ENCODE peak calls at places on chromosomes 1 and 21, in six cellular contexts. Z is effector memory CD4-positive, alpha-beta T cell; O is cardiac fibroblast; R is NB4; D is body of pancreas; J is GM06990. G is an unnamed sample.

GRCh38 chr21:36571556-36571955 is 91.6 kb upstream of the CLDN14 start:
- DNase-seq in Z (no peak), O (no peak), R (no peak), D (no peak), J (no peak), G (no peak)

GRCh38 chr1:19644422-19644760 is 280 bp downstream of the NBL1 start:
- DNase-seq in Z (no peak), O (no peak), R (no peak), D (no peak), J (no peak), G (no peak)

GRCh38 chr1:203592156-203592555 is 34.5 kb upstream of the ATP2B4 start:
- DNase-seq in Z (no peak), O (no peak), R (no peak), D (peak), J (no peak), G (no peak)

GRCh38 chr1:183753464-183753891 is 51.4 kb upstream of the RGL1 start:
- DNase-seq in Z (no peak), O (peak), R (no peak), D (no peak), J (no peak), G (peak)

GRCh38 chr21:29309703-29310102 is 11.0 kb downstream of the BACH1 start:
- DNase-seq in Z (no peak), O (no peak), R (no peak), D (no peak), J (no peak), G (no peak)

GRCh38 chr1:9628541-9629444 is 22.7 kb upstream of the PIK3CD start:
- DNase-seq in Z (peak), O (no peak), R (peak), D (no peak), J (peak), G (no peak)

GRCh38 chr1:32742132-32742947 is 39.8 kb upstream of the SYNC start:
- DNase-seq in Z (no peak), O (no peak), R (no peak), D (peak), J (no peak), G (no peak)

GRCh38 chr1:11701551-11701961 is 10.0 kb downstream of the DRAXIN start:
- DNase-seq in Z (no peak), O (no peak), R (no peak), D (no peak), J (no peak), G (no peak)

GRCh38 chr1:166836733-166837132 is 2.5 kb upstream of the POGK start:
- DNase-seq in Z (no peak), O (peak), R (no peak), D (no peak), J (no peak), G (no peak)

GRCh38 chr21:42169758-42170157 is 49.2 kb upstream of the ABCG1 start:
- DNase-seq in Z (no peak), O (no peak), R (no peak), D (no peak), J (no peak), G (no peak)

GRCh38 chr1:162003825-162004205 is 19.9 kb downstream of the OLFML2B start:
- DNase-seq in Z (no peak), O (peak), R (peak), D (no peak), J (no peak), G (peak)

GRCh38 chr1:16677552-16678423 is 11.0 kb upstream of the RNU1-3 start:
- DNase-seq in Z (no peak), O (peak), R (peak), D (peak), J (peak), G (peak)

GRCh38 chr21:42677339-42678117 is 24.1 kb downstream of the PDE9A start:
- DNase-seq in Z (no peak), O (peak), R (peak), D (no peak), J (no peak), G (peak)

GRCh38 chr1:111570781-111571181 is 48.8 kb upstream of the RAP1A start:
- DNase-seq in Z (peak), O (peak), R (peak), D (no peak), J (no peak), G (no peak)

GRCh38 chr1:38505950-38506349 is 353.6 kb downstream of the RRAGC start:
- DNase-seq in Z (no peak), O (no peak), R (no peak), D (no peak), J (no peak), G (no peak)

GRCh38 chr1:234176000-234176399 is 197.3 kb upstream of the COA6 start:
- DNase-seq in Z (no peak), O (no peak), R (no peak), D (no peak), J (no peak), G (no peak)

GRCh38 chr1:16151200-16151708 is 4.6 kb downstream of the EPHA2 start:
- DNase-seq in Z (no peak), O (no peak), R (peak), D (no peak), J (no peak), G (peak)

GRCh38 chr1:230073371-230074035 is 6.5 kb downstream of the GALNT2 start:
- DNase-seq in Z (no peak), O (peak), R (no peak), D (no peak), J (no peak), G (peak)

GRCh38 chr1:240031414-240031813 is 60.3 kb upstream of the FMN2 start:
- DNase-seq in Z (no peak), O (peak), R (no peak), D (no peak), J (no peak), G (peak)

G was measured in fibroblast of villous mesenchyme.